ENCODE peak calls at places on chromosome 19, in seven cellular contexts. M is stimulated activated CD4-positive, alpha-beta T cell treated with anti-CD3 and anti-CD28 coated beads, Interleukin-2, amount 100 ng/mL, for 48 hours; T is stimulated activated CD8-positive, alpha-beta memory T cell treated with anti-CD3 and anti-CD28 coated beads, Interleukin-4, amount 100 ng/mL, for 1 hour; S is NCI-H2171 treated with DMSO at 0.1 percent for 48 hours; A is stomach; E is central memory CD4-positive, alpha-beta T cell; Q is GM03348. C is an unnamed sample.

GRCh38 chr19:19110410-19111137 is 27.7 kb downstream of the TMEM161A start:
- DNase-seq in T (no peak), M (no peak), E (no peak), Q (peak; percentile 33), S (no peak), A (no peak), C (no peak)

GRCh38 chr19:47778954-47779351 is 450 bp downstream of the SELENOW start:
- DNase-seq in Q (peak; percentile 57), M (no peak), S (no peak), E (no peak), T (no peak), A (no peak), C (no peak)

GRCh38 chr19:15259900-15260299 is 27.7 kb upstream of the EPHX3 start:
- DNase-seq in T (no peak), E (no peak), M (no peak), Q (no peak), S (no peak), A (no peak), C (no peak)

GRCh38 chr19:41965127-41965526 is 6.0 kb upstream of the RABAC1 start:
- DNase-seq in S (no peak), Q (no peak), E (no peak), M (no peak), A (no peak), T (no peak), C (no peak)

GRCh38 chr19:50326101-50326664 is 3.0 kb downstream of the KCNC3 start:
- DNase-seq in A (no peak), S (no peak), Q (no peak), M (no peak), E (no peak), T (no peak), C (no peak)

GRCh38 chr19:2813235-2814160 is 6.2 kb upstream of the ZNF554 start:
- DNase-seq in A (no peak), S (no peak), T (no peak), E (no peak), Q (no peak), M (no peak), C (no peak)

GRCh38 chr19:7670150-7670784 is 1.4 kb downstream of the RETN start:
- DNase-seq in Q (no peak), E (no peak), T (no peak), A (no peak), S (no peak), M (no peak), C (no peak)

GRCh38 chr19:17450264-17451075 is 2.0 kb upstream of the TMEM221 start:
- DNase-seq in A (no peak), S (no peak), M (peak; percentile 33), Q (no peak), T (peak; percentile 8), E (no peak), C (no peak)

GRCh38 chr19:5951338-5951861 is 26.5 kb downstream of the RANBP3 start:
- DNase-seq in T (no peak), A (peak; percentile 59), E (no peak), S (no peak), Q (no peak), M (no peak), C (no peak)

GRCh38 chr19:34416021-34416545 is 11.9 kb downstream of the PDCD2L start:
- DNase-seq in A (no peak), E (no peak), M (no peak), Q (no peak), S (no peak), T (no peak), C (no peak)

GRCh38 chr19:34676697-34677385 is at the start of gene SCGB2B2:
- DNase-seq in E (no peak), T (no peak), M (no peak), A (no peak), S (peak; percentile 96), Q (peak; percentile 84), C (no peak)

GRCh38 chr19:5542665-5543064 is 25.1 kb downstream of the TINCR start:
- DNase-seq in E (no peak), T (no peak), M (no peak), S (no peak), A (no peak), Q (no peak), C (no peak)

GRCh38 chr19:46660601-46661019 is 372 bp downstream of the DACT3 start:
- DNase-seq in Q (no peak), M (no peak), E (no peak), A (no peak), S (no peak), T (no peak), C (no peak)

GRCh38 chr19:33685541-33685940 is 63.8 kb downstream of the CHST8 start:
- DNase-seq in E (no peak), T (no peak), A (no peak), S (peak; percentile 63), Q (no peak), M (no peak), C (no peak)

GRCh38 chr19:31127132-31127967 is 221.9 kb downstream of the TSHZ3 start:
- DNase-seq in A (no peak), T (no peak), S (no peak), M (no peak), Q (peak; percentile 90), E (no peak), C (no peak)

C was measured in naive thymus-derived CD8-positive, alpha-beta T cell.